ENCODE peak calls at places on chromosome 7, in five cellular contexts. D is psoas muscle, N is adrenal gland, H is HCT116, J is mammary epithelial cell. V is an unnamed sample. For H3K4me1 and H3K9me3, the result is how much of the 10 kb centered on the place peaks cover.

GRCh38 chr7:15885678-15886077 is 199.2 kb upstream of the MEOX2 start:
- DNase-seq in D (no peak), J (no peak), H (no peak), N (no peak), V (no peak)

GRCh38 chr7:157549612-157550299 is 213.0 kb downstream of the DNAJB6 start:
- DNase-seq in D (no peak), H (no peak), N (no peak), J (no peak), V (no peak)

GRCh38 chr7:70657532-70657931 is 474.4 kb upstream of the GALNT17 start:
- DNase-seq in N (no peak), H (no peak), D (peak), J (no peak), V (no peak)

GRCh38 chr7:79683185-79683890 is 229.9 kb upstream of the MAGI2 start:
- DNase-seq in J (no peak), N (no peak), H (no peak), D (no peak), V (no peak)

GRCh38 chr7:35975851-35976454 is 175.1 kb downstream of the SEPTIN7 start:
- DNase-seq in D (no peak), H (peak), N (peak), J (peak), V (no peak)

GRCh38 chr7:107995184-107996071 is 7.5 kb downstream of the LAMB1 start:
- DNase-seq in J (peak), N (no peak), D (no peak), H (no peak), V (no peak)

GRCh38 chr7:131826960-131827359 is 270.5 kb upstream of the PODXL start:
- DNase-seq in J (peak), H (no peak), N (no peak), D (no peak), V (no peak)

GRCh38 chr7:45240187-45240776 is 82.7 kb downstream of the RAMP3 start:
- DNase-seq in D (no peak), J (no peak), N (no peak), H (no peak), V (peak)

GRCh38 chr7:41656357-41656756 is 46.5 kb downstream of the INHBA start:
- DNase-seq in D (no peak), J (no peak), N (no peak), H (no peak), V (no peak)

GRCh38 chr7:102306916-102307677 is 20.4 kb downstream of the SH2B2 start:
- DNase-seq in D (peak), N (peak), J (no peak), H (no peak), V (peak)

GRCh38 chr7:27103489-27104226 is 1.2 kb upstream of the HOXA2 start:
- DNase-seq in D (no peak), J (peak), H (no peak), N (no peak), V (no peak)

GRCh38 chr7:101536232-101536631 is 92.9 kb downstream of the MYL10 start:
- DNase-seq in N (peak), D (no peak), J (no peak), H (no peak), V (peak)

GRCh38 chr7:69283421-69283820 is 314.9 kb upstream of the AUTS2 start:
- DNase-seq in N (no peak), H (no peak), J (no peak), D (no peak), V (no peak)

GRCh38 chr7:4830176-4830575 is 31.7 kb downstream of the PAPOLB start:
- DNase-seq in H (peak), N (peak), J (no peak), D (peak), V (peak)

GRCh38 chr7:91940171-91940570 is 491 bp upstream of the AKAP9 start:
- DNase-seq in J (no peak), D (no peak), N (peak), H (no peak), V (no peak)

GRCh38 chr7:93228302-93228701 is 2.0 kb upstream of the HEPACAM2 start:
- DNase-seq in D (no peak), J (peak), H (peak), N (no peak), V (no peak)

GRCh38 chr7:156155988-156156733 is 343.9 kb upstream of the SHH start:
- DNase-seq in H (no peak), N (no peak), J (no peak), D (no peak), V (no peak)

GRCh38 chr7:106812027-106812643 is 52.9 kb upstream of the PIK3CG start:
- DNase-seq in H (no peak), N (peak), D (peak), J (no peak), V (peak)

GRCh38 chr7:64687249-64687648 is 21.3 kb downstream of the ZNF107 start:
- DNase-seq in H (no peak), J (no peak), N (no peak), D (no peak), V (no peak)

GRCh38 chr7:5077740-5078139 is 32.1 kb downstream of the RBAK start:
- DNase-seq in H (no peak), J (no peak), D (no peak), N (no peak), V (no peak)

GRCh38 chr7:104137971-104138370 is 69.8 kb downstream of the ORC5 start:
- DNase-seq in H (no peak), N (no peak), D (no peak), J (peak), V (no peak)

GRCh38 chr7:46226860-46227259 is 305.8 kb upstream of the IGFBP3 start:
- DNase-seq in H (no peak), D (no peak), N (no peak), J (no peak), V (no peak)

GRCh38 chr7:111364413-111364812 is 197.9 kb downstream of the IMMP2L start:
- DNase-seq in D (no peak), N (no peak), H (no peak), J (peak), V (no peak)

GRCh38 chr7:27101188-27101905 is 1.1 kb downstream of the HOXA2 start:
- DNase-seq in J (peak), H (no peak), D (no peak), N (no peak), V (no peak)

GRCh38 chr7:77783111-77783510 is 15.1 kb downstream of the TMEM60 start:
- DNase-seq in J (no peak), N (no peak), H (no peak), D (no peak), V (no peak)

GRCh38 chr7:10706875-10707493 is 266.7 kb upstream of the PHF14 start:
- DNase-seq in J (no peak), N (no peak), D (no peak), H (no peak), V (no peak)

GRCh38 chr7:133794490-133794889 is 332.6 kb upstream of the LRGUK start:
- DNase-seq in N (peak), D (no peak), J (no peak), H (no peak), V (no peak)

GRCh38 chr7:46385662-46386309 is 464.7 kb upstream of the IGFBP3 start:
- DNase-seq in H (no peak), N (no peak), D (no peak), J (peak), V (no peak)

GRCh38 chr7:81783818-81784217 is 14.0 kb upstream of the HGF start:
- DNase-seq in N (no peak), D (no peak), J (no peak), H (no peak), V (no peak)

GRCh38 chr7:15305002-15305600 is 256.7 kb downstream of the AGMO start:
- DNase-seq in D (no peak), H (peak), N (peak), J (peak), V (no peak)

GRCh38 chr7:129376778-129377700 is 57.2 kb upstream of the STRIP2 start:
- DNase-seq in J (peak), H (no peak), N (no peak), D (no peak), V (no peak)

GRCh38 chr7:45627691-45628456 is 53.7 kb downstream of the ADCY1 start:
- DNase-seq in D (no peak), J (no peak), N (no peak), H (no peak), V (no peak)

GRCh38 chr7:66859794-66860645 is 61.0 kb upstream of the TMEM248 start:
- DNase-seq in N (no peak), H (no peak), J (no peak), D (peak), V (no peak)

GRCh38 chr7:77537595-77538185 is 595 bp downstream of the PTPN12 start:
- DNase-seq in J (no peak), N (peak), D (peak), H (no peak), V (peak)

GRCh38 chr7:139041378-139042053 is 5.7 kb upstream of the ZC3HAV1L start:
- DNase-seq in N (no peak), H (no peak), D (no peak), J (no peak), V (no peak)

GRCh38 chr7:158943713-158944112 is 87.4 kb downstream of the DYNC2I1 start:
- DNase-seq in N (no peak), H (no peak), J (no peak), D (no peak), V (no peak)

DNA sequence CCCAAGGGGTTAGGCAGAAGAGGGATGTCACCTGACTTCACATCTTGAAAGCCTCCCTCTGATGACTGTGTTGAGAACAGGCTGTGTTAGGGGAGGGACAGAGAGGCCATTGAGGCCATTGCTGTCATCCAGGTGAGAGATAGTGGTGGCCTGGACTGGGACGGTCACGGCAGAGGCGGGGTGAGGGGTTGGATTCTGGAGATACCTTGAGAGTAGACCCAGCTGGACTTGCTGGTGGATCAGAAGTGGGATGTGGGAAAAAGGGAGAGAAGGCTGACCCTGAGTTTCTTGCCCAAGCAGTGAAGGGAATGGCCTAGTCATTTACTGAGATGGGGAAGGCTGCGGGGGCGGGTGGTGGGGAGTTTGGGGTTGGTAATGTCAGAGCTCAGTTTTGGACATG is 13.6 kb downstream of the MTURN start:
- DNase-seq in J (no peak), H (no peak), D (no peak), N (no peak), V (no peak)
- H3K27ac ChIP-seq in J (no peak), H (no peak), D (no peak), N (no peak), V (no peak)

GRCh38 chr7:150823010-150823409 is 22.4 kb downstream of the TMEM176A start:
- DNase-seq in D (no peak), J (no peak), H (no peak), N (no peak), V (no peak)

GRCh38 chr7:150823484-150824126 is 23.0 kb downstream of the TMEM176A start:
- DNase-seq in N (no peak), D (no peak), H (no peak), J (no peak), V (no peak)

GRCh38 chr7:150818971-150819370 is 18.4 kb downstream of the TMEM176A start:
- DNase-seq in H (no peak), N (no peak), D (no peak), J (no peak), V (no peak)

GRCh38 chr7:150820578-150821198 is 20.1 kb downstream of the TMEM176A start:
- DNase-seq in D (no peak), H (no peak), J (no peak), N (no peak), V (no peak)

GRCh38 chr7:150820148-150820547 is 19.6 kb downstream of the TMEM176A start:
- DNase-seq in J (no peak), N (no peak), D (no peak), H (no peak), V (no peak)
- H3K4me1 ChIP-seq in J (under half), N (under half), D (under half), H (under half), V (under half)

GRCh38 chr7:54252256-54253035 is 289.7 kb upstream of the VSTM2A start:
- DNase-seq in N (no peak), J (peak), H (no peak), D (no peak), V (no peak)
- H3K9me3 ChIP-seq in N (under half), J (under half), H (under half), D (under half), V (under half)

GRCh38 chr7:1175597-1175966 is 15.6 kb upstream of the ZFAND2A start:
- DNase-seq in N (no peak), H (no peak), J (no peak), D (no peak), V (no peak)

GRCh38 chr7:1174881-1175596 is 15.0 kb upstream of the ZFAND2A start:
- DNase-seq in D (no peak), J (no peak), N (no peak), H (no peak), V (no peak)

GRCh38 chr7:1176891-1177373 is 16.9 kb upstream of the ZFAND2A start:
- DNase-seq in H (peak), D (peak), N (peak), J (peak), V (peak)

GRCh38 chr7:1172666-1173523 is 12.9 kb upstream of the ZFAND2A start:
- DNase-seq in D (no peak), N (no peak), J (no peak), H (no peak), V (no peak)

DNA sequence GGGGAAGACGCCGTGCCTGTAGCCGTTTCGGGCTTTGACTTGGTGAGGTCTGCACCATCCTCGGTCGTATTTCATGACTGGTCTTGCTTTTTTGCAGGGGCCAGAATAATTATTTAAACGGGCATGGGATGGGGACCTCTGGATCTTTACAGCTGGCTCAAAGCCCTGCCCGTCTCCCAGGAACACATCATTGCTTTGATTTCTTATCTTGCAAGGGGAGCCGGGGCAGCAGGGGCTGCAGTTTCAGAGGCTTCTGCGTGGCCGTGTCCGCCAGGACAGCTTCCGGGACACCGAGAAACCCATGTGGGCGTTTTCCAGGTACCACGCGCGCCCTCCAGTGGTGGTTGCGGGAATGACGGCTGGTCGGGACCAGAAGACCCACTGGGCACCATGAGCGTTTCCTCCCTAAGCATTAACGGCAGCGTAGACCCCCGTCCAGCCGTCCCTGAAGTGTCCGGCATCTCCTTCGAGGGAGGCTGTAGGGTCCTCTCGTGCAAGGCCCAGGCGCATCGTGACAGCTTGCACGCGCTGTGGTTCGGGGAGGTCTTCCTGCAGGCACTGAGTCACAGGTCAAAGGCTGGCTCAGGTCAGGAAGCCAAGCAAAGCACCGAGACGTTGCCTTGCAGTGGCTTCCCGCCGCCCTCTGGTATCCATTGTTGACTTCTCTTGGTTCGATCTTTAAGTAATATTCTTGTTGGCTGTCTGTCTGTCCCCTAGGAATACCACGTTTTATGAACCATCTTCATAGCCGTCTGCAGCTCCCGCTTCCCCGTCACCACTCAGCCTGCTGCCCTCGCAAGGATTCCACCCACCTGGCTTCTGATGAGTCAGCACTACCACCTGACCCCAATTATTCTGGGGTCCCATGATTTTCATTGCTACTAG is 16.2 kb upstream of the ZFAND2A start:
- DNase-seq in H (peak), D (peak), N (peak), J (peak), V (peak)
- H3K27ac ChIP-seq in H (peak), D (no peak), N (no peak), J (no peak), V (peak)

GRCh38 chr7:151062111-151062398 is 2.7 kb downstream of the SLC4A2 start:
- DNase-seq in H (no peak), D (no peak), J (no peak), N (no peak), V (no peak)

GRCh38 chr7:151064454-151064853 is 5.1 kb downstream of the SLC4A2 start:
- DNase-seq in H (no peak), J (no peak), D (no peak), N (no peak), V (no peak)

GRCh38 chr7:151063212-151063561 is 3.8 kb downstream of the SLC4A2 start:
- DNase-seq in J (peak), N (peak), D (peak), H (no peak), V (no peak)

GRCh38 chr7:151061241-151062110 is 2.1 kb downstream of the SLC4A2 start:
- DNase-seq in J (no peak), D (no peak), N (no peak), H (no peak), V (no peak)

DNA sequence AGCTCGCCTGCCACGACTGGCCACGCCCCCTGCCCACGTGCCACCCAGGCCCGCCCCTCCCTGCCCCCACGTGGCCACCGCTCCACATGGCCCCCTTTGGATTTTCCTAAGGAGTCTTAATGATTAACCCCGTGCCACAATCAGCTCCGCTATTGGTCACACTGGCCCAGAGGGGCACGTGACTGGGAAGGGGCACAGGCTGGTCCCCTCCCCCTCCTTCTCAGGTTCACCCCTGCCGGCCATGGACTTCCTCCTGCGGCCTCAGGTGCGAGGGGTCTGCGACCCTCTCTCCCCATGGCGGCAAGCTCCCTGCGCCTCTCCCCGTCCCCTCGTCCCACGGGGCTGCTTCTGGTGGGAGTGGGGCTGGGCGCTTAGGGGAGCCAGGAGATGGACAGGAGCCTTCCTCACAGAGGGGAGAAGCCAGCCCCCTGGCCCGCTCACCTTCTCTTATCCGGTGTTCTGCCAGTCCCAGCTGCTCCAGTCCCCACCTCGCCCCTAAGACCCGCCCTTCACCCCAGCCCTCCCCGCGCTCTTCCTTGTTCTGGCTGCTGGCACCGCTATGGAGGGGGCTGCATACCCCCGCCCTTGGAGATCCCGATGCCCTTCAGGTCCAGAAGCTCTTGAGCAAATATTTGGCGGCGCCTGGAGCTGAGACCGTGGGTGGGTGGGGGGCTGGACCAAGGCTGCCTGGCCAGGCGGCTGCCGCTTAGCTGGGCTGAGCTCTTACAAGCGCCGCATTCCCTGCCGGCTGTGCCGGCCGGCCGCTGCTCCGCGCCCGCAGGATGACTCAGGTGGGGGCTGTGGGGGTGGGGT is 3.2 kb downstream of the SLC4A2 start:
- DNase-seq in N (peak), H (peak), J (peak), D (no peak), V (no peak)
- H3K4me1 ChIP-seq in N (under half), H (under half), J (under half), D (under half), V (half or more)

DNA sequence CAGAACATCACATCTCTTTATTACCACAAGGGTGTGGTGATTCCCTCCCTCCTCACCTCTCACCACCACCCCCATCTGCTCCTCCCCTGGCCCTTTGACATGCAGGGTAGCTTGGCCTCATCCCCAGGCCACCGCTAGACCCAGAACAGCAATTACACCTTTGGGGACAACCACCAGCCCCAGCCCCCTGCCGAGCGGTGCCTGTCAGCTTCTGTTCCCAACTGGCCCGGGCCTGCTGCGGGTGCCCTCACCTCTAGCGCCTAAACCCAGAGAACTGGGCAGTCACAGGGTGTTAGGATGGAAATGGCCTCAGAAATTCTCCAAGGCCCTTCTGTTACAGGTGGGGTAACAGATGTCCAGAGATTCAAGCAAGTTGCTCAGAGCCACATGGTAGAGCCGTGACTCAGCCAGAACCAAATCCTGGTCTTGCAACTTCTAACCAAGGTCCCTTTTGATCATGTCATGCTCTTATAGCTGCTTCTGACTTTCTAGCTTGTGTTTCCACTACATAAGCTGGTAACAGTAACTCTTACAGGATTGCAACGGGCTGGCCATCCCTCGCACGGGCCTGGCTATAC is 78.0 kb downstream of the PRKAG2 start:
- DNase-seq in H (no peak), J (no peak), N (no peak), D (peak), V (no peak)
- H3K9me3 ChIP-seq in H (under half), J (under half), N (under half), D (under half), V (under half)